ENCODE peak calls at places on chromosome 11, in four cellular contexts. O, B, Z and N are unnamed samples.

GRCh38 chr11:63915961-63916836 is 765 bp downstream of the RCOR2 start:
- DNase-seq in O (no peak), B (no peak), Z (peak), N (no peak)

GRCh38 chr11:111091341-111091740 is 154.2 kb upstream of the POU2AF2 start:
- DNase-seq in O (no peak), B (no peak), Z (peak), N (no peak)

GRCh38 chr11:126438272-126438671 is 82.8 kb downstream of the ST3GAL4 start:
- DNase-seq in O (no peak), B (no peak), Z (peak), N (no peak)

GRCh38 chr11:122758974-122759373 is 79.3 kb upstream of the CRTAM start:
- DNase-seq in O (no peak), B (peak), Z (peak), N (no peak)

GRCh38 chr11:61841636-61842332 is 13.7 kb downstream of the FADS2 start:
- DNase-seq in O (no peak), B (no peak), Z (no peak), N (no peak)

GRCh38 chr11:134466035-134466908 is 54.2 kb upstream of the B3GAT1 start:
- DNase-seq in O (no peak), B (no peak), Z (no peak), N (no peak)

GRCh38 chr11:26230021-26230420 is 101.9 kb upstream of the ANO3 start:
- DNase-seq in O (no peak), B (no peak), Z (peak), N (no peak)

GRCh38 chr11:126133902-126134301 is 71.2 kb upstream of the CDON start:
- DNase-seq in O (no peak), B (no peak), Z (no peak), N (no peak)

GRCh38 chr11:14267861-14268635 is 90.9 kb downstream of the RRAS2 start:
- DNase-seq in O (no peak), B (no peak), Z (no peak), N (no peak)

GRCh38 chr11:43825217-43825816 is 55.3 kb upstream of the ALKBH3 start:
- DNase-seq in O (peak), B (peak), Z (peak), N (no peak)

GRCh38 chr11:36455658-36456111 is 54.4 kb downstream of the TRAF6 start:
- DNase-seq in O (no peak), B (peak), Z (peak), N (peak)

GRCh38 chr11:46948378-46949131 is 12.0 kb downstream of the CSTPP1 start:
- DNase-seq in O (no peak), B (peak), Z (peak), N (no peak)

GRCh38 chr11:6572215-6572614 is 31.2 kb downstream of the RRP8 start:
- DNase-seq in O (no peak), B (peak), Z (peak), N (no peak)

GRCh38 chr11:58771458-58771855 is 39.7 kb upstream of the GLYAT start:
- DNase-seq in O (no peak), B (peak), Z (peak), N (no peak)

GRCh38 chr11:44125598-44125997 is 30.1 kb downstream of the EXT2 start:
- DNase-seq in O (no peak), B (no peak), Z (no peak), N (no peak)

GRCh38 chr11:61473370-61474025 is 35.1 kb upstream of the LRRC10B start:
- DNase-seq in O (no peak), B (peak), Z (peak), N (no peak)

GRCh38 chr11:47443028-47443700 is 5.8 kb downstream of the RAPSN start:
- DNase-seq in O (no peak), B (no peak), Z (no peak), N (no peak)

GRCh38 chr11:65213322-65214211 is 31.8 kb downstream of the CAPN1 start:
- DNase-seq in O (peak), B (no peak), Z (no peak), N (no peak)

GRCh38 chr11:14904745-14905103 is 12.7 kb upstream of the CYP2R1 start:
- DNase-seq in O (peak), B (no peak), Z (peak), N (peak)

GRCh38 chr11:113446938-113447337 is 28.3 kb downstream of the DRD2 start:
- DNase-seq in O (no peak), B (peak), Z (no peak), N (no peak)

GRCh38 chr11:47257518-47258316 is at the start of gene NR1H3:
- DNase-seq in O (peak), B (peak), Z (peak), N (peak)

GRCh38 chr11:27013741-27014415 is 20.0 kb downstream of the FIBIN start:
- DNase-seq in O (no peak), B (peak), Z (peak), N (no peak)

GRCh38 chr11:36622431-36623136 is 24.5 kb upstream of the RAG2 start:
- DNase-seq in O (peak), B (peak), Z (peak), N (no peak)

GRCh38 chr11:134612416-134613030 is 200.5 kb upstream of the B3GAT1 start:
- DNase-seq in O (no peak), B (no peak), Z (no peak), N (no peak)

GRCh38 chr11:6315811-6316425 is 4.4 kb downstream of the CAVIN3 start:
- DNase-seq in O (peak), B (peak), Z (peak), N (peak)

GRCh38 chr11:11476971-11477645 is 124.1 kb upstream of the CSNK2A3 start:
- DNase-seq in O (no peak), B (peak), Z (no peak), N (no peak)

GRCh38 chr11:102478660-102479245 is 26.2 kb upstream of the TMEM123 start:
- DNase-seq in O (no peak), B (no peak), Z (no peak), N (no peak)

GRCh38 chr11:76365038-76365679 is 15.8 kb downstream of the THAP12 start:
- DNase-seq in O (no peak), B (no peak), Z (no peak), N (no peak)

GRCh38 chr11:132346558-132347148 is 976.2 kb downstream of the NTM start:
- DNase-seq in O (no peak), B (no peak), Z (no peak), N (no peak)

GRCh38 chr11:19800162-19800561 is 87.5 kb downstream of the NAV2 start:
- DNase-seq in O (no peak), B (no peak), Z (peak), N (no peak)

GRCh38 chr11:111942826-111943225 is 5.7 kb downstream of the DIXDC1 start:
- DNase-seq in O (no peak), B (peak), Z (peak), N (no peak)

GRCh38 chr11:15563054-15563453 is 448.3 kb downstream of the INSC start:
- DNase-seq in O (no peak), B (no peak), Z (no peak), N (no peak)

GRCh38 chr11:3947084-3947483 is 91.6 kb downstream of the STIM1 start:
- DNase-seq in O (no peak), B (no peak), Z (peak), N (no peak)

GRCh38 chr11:29200776-29201574 is 815.9 kb downstream of the KCNA4 start:
- DNase-seq in O (no peak), B (peak), Z (no peak), N (no peak)

GRCh38 chr11:45208135-45208534 is 61.7 kb downstream of the PRDM11 start:
- DNase-seq in O (no peak), B (no peak), Z (no peak), N (no peak)

GRCh38 chr11:116148056-116148455 is 624.7 kb downstream of the BUD13 start:
- DNase-seq in O (no peak), B (no peak), Z (no peak), N (no peak)

GRCh38 chr11:67301951-67302516 is 1.3 kb upstream of the SSH3 start:
- DNase-seq in O (no peak), B (no peak), Z (peak), N (no peak)
- H3K4me3 ChIP-seq in O (no peak), B (no peak), Z (no peak), N (peak)

GRCh38 chr11:534197-534591 is 1.2 kb downstream of the HRAS start:
- DNase-seq in O (no peak), B (no peak), Z (no peak), N (no peak)

GRCh38 chr11:532512-533048 is 2.8 kb downstream of the HRAS start:
- DNase-seq in O (no peak), B (no peak), Z (no peak), N (no peak)

GRCh38 chr11:533049-533585 is 2.3 kb downstream of the HRAS start:
- DNase-seq in O (no peak), B (no peak), Z (no peak), N (no peak)

GRCh38 chr11:534592-535518 is 521 bp downstream of the HRAS start:
- DNase-seq in O (peak), B (peak), Z (peak), N (no peak)

DNA sequence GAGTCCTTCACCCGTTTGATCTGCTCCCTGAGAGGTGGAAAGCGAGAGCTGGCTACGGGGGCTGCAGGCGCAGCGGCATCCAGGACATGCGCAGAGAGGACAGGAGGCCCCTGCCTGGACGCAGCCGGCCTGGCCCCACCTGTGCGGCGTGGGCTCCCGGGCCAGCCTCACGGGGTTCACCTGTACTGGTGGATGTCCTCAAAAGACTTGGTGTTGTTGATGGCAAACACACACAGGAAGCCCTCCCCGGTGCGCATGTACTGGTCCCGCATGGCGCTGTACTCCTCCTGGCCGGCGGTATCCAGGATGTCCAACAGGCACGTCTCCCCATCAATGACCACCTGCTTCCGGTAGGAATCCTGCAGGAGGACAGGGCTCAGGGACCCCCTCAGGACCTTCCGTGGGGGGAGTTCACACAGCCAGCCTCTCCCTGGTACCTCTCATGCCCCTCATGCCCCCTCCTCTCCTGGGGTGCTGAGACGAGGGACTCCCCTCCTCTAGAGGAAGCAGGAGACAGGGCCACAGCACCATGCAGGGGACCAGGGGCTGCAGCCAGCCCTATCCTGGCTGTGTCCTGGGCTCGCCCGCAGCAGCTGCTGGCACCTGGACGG is 1.7 kb downstream of the HRAS start:
- DNase-seq in O (no peak), B (no peak), Z (no peak), N (no peak)
- H3K27ac ChIP-seq in O (no peak), B (no peak), Z (no peak), N (no peak)

GRCh38 chr11:73528420-73528819 is 69.5 kb downstream of the FAM168A start:
- DNase-seq in O (no peak), B (no peak), Z (peak), N (no peak)

GRCh38 chr11:73530109-73530508 is 67.8 kb downstream of the FAM168A start:
- DNase-seq in O (no peak), B (no peak), Z (no peak), N (no peak)

GRCh38 chr11:73528013-73528412 is 69.9 kb downstream of the FAM168A start:
- DNase-seq in O (no peak), B (no peak), Z (no peak), N (no peak)

GRCh38 chr11:73531386-73531785 is 66.5 kb downstream of the FAM168A start:
- DNase-seq in O (no peak), B (no peak), Z (no peak), N (no peak)

DNA sequence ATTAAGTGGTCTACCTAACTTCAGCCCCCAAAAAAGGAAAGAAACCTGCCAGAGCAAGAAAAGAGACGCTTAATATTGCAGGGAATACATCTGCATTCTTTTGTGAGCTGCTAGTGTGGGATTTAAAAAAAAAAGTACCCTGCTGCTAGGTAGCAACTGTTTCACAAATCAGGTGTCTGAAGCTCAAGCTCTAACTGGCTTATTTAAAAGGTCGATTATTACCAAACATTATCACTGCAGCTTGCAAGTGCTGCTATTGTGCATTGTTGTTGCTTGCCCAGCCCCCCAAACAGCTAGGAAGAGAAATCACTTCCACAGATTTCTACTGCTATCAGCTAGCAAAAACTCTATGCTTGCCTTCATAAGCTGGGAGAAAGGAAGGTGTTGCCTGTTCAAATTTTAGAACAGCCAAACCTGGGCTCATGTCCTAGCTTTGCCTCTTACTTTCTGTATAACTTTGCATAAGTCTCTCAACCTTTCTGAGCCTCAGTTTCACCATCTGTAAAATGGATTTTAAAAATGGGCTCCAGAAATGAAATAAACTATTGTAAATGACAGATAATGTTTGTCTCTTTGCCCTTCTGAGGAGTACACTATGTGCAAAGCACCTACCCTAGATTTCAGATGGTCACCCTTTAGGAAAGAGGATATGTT is 68.9 kb downstream of the FAM168A start:
- DNase-seq in O (no peak), B (no peak), Z (no peak), N (no peak)
- H3K4me3 ChIP-seq in O (no peak), B (peak), Z (peak), N (peak)

GRCh38 chr11:128726464-128727139 is 32.7 kb downstream of the FLI1 start:
- DNase-seq in O (peak), B (no peak), Z (peak), N (no peak)

GRCh38 chr11:128727811-128728431 is 34.0 kb downstream of the FLI1 start:
- DNase-seq in O (no peak), B (no peak), Z (no peak), N (no peak)

GRCh38 chr11:128731041-128731663 is 37.3 kb downstream of the FLI1 start:
- DNase-seq in O (no peak), B (no peak), Z (no peak), N (no peak)

GRCh38 chr11:128727320-128727719 is 33.4 kb downstream of the FLI1 start:
- DNase-seq in O (no peak), B (no peak), Z (no peak), N (no peak)

GRCh38 chr11:128728767-128729587 is 35.1 kb downstream of the FLI1 start:
- DNase-seq in O (peak), B (no peak), Z (no peak), N (no peak)
- H3K27ac ChIP-seq in O (no peak), B (no peak), Z (no peak), N (peak)

DNA sequence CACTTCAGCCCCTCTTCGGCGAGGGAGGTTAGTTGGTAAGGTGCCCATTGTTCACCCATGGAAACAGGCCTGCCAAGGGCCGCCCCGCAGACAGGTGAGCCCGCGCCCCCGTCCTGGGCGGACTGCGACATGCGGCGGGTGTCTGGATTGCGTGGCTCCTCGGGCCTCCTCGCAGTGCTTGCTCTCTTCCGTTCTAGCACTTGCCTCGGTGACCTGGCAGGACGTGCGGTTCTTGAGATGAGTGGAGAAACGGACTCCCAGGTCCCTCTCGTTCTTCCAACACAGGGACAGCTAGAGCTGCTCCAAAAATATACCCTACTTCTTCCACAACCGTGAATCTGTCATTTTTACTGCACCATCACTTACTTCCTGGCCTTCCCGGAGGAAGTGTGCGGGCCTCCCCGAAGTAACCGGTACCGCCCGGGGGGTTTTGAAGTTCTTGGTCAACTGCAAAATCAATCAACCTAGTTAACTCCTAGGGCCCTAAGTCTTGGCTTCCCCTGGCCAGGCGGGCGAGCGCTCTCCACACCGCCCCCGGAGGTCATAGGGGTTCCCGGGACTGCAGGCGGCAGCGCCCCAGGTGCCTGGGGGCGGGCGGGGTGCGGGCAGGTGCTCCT is 745 bp upstream of the ZBTB44 start:
- DNase-seq in O (no peak), B (no peak), Z (no peak), N (peak)
- H3K4me3 ChIP-seq in O (peak), B (peak), Z (peak), N (peak)

DNA sequence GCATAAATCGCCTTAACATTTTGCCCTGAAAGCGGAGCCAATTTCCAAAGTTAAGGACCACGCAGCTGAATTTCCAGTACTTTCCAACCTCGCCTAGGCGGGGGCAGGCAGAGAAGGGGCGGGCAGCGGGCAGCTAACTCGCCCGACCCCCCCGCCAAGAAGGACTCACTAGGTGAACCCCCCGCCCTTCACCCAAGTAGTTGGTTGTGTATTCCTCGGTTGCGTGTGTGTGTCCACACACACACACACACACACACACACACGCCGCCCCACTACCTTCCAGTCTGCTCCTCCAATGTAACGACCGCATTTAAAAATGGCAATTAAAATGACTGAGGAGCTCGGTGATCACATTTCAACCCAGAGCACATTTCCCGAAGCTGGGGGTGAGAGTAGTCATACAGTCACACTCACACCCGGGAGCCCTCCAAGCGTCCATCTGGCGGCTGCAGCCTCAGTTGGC is 1.4 kb downstream of the TENM4 start:
- DNase-seq in O (peak), B (peak), Z (peak), N (no peak)
- H3K27ac ChIP-seq in O (no peak), B (peak), Z (no peak), N (peak)

DNA sequence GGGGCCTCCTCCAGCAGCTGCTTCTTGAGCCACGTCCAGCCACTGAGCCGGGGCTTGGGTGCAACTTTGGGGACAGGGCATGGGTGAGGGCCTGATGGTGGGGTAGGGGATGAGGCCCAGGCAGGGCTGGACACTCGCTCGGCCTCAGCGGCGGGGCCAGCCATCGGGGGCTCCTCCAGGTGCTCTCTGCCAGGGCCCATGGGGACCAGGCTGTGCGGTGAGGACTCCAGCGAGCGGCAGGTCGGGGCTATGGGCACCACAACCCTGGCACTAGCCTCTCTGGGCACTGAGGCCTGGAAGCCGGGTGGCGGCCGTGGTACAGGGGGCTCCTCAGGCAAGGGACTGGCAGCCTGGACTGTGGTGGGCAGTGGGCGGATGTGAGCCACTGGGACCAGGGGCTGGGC is 2.2 kb downstream of the PRR33 start:
- DNase-seq in O (no peak), B (no peak), Z (no peak), N (no peak)
- H3K4me3 ChIP-seq in O (no peak), B (no peak), Z (no peak), N (no peak)